ENCODE peak calls at places on chromosomes 3 and 15, in seven cellular contexts. One of them, this sample, is unnamed.

GRCh38 chr15:70203981-70204560 is 106.4 kb upstream of the TLE3 start:
- DNase-seq in NCI-H2171 treated with DMSO at 0.1 percent for 48 hours: no peak
- DNase-seq in HL-60: no peak
- DNase-seq in stimulated activated CD8-positive, alpha-beta memory T cell treated with anti-CD3 and anti-CD28 coated beads, Interleukin-2, amount 100 ng/mL, for 48 hours: no peak
- DNase-seq in AG04450: no peak
- DNase-seq in NT2/D1: no peak
- DNase-seq in activated T-cell treated with anti-CD3 and anti-CD28 coated beads, Interleukin-2, amount 50 U/mL, for 24 hours: no peak
- DNase-seq in this sample: no peak

GRCh38 chr3:151777880-151778279 is 36.0 kb upstream of the AADAC start:
- DNase-seq in NCI-H2171 treated with DMSO at 0.1 percent for 48 hours: no peak
- DNase-seq in HL-60: no peak
- DNase-seq in stimulated activated CD8-positive, alpha-beta memory T cell treated with anti-CD3 and anti-CD28 coated beads, Interleukin-2, amount 100 ng/mL, for 48 hours: no peak
- DNase-seq in AG04450: no peak
- DNase-seq in NT2/D1: no peak
- DNase-seq in activated T-cell treated with anti-CD3 and anti-CD28 coated beads, Interleukin-2, amount 50 U/mL, for 24 hours: no peak
- DNase-seq in this sample: no peak

GRCh38 chr15:59997070-59997701 is 6.9 kb upstream of the FOXB1 start:
- DNase-seq in NCI-H2171 treated with DMSO at 0.1 percent for 48 hours: no peak
- DNase-seq in HL-60: no peak
- DNase-seq in stimulated activated CD8-positive, alpha-beta memory T cell treated with anti-CD3 and anti-CD28 coated beads, Interleukin-2, amount 100 ng/mL, for 48 hours: peak; percentile 67
- DNase-seq in AG04450: no peak
- DNase-seq in NT2/D1: no peak
- DNase-seq in activated T-cell treated with anti-CD3 and anti-CD28 coated beads, Interleukin-2, amount 50 U/mL, for 24 hours: peak; percentile 74
- DNase-seq in this sample: peak; percentile 30

GRCh38 chr3:71309342-71309741 is 274.2 kb downstream of the FOXP1 start:
- DNase-seq in NCI-H2171 treated with DMSO at 0.1 percent for 48 hours: peak; percentile 36
- DNase-seq in HL-60: no peak
- DNase-seq in stimulated activated CD8-positive, alpha-beta memory T cell treated with anti-CD3 and anti-CD28 coated beads, Interleukin-2, amount 100 ng/mL, for 48 hours: no peak
- DNase-seq in AG04450: no peak
- DNase-seq in NT2/D1: no peak
- DNase-seq in activated T-cell treated with anti-CD3 and anti-CD28 coated beads, Interleukin-2, amount 50 U/mL, for 24 hours: no peak
- DNase-seq in this sample: peak; percentile 23

GRCh38 chr3:87765256-87765655 is 293.5 kb downstream of the CGGBP1 start:
- DNase-seq in NCI-H2171 treated with DMSO at 0.1 percent for 48 hours: no peak
- DNase-seq in HL-60: no peak
- DNase-seq in stimulated activated CD8-positive, alpha-beta memory T cell treated with anti-CD3 and anti-CD28 coated beads, Interleukin-2, amount 100 ng/mL, for 48 hours: no peak
- DNase-seq in AG04450: no peak
- DNase-seq in NT2/D1: no peak
- DNase-seq in activated T-cell treated with anti-CD3 and anti-CD28 coated beads, Interleukin-2, amount 50 U/mL, for 24 hours: no peak
- DNase-seq in this sample: no peak

GRCh38 chr3:163622384-163622783 is 1455.9 kb downstream of the SI start:
- DNase-seq in NCI-H2171 treated with DMSO at 0.1 percent for 48 hours: no peak
- DNase-seq in HL-60: no peak
- DNase-seq in stimulated activated CD8-positive, alpha-beta memory T cell treated with anti-CD3 and anti-CD28 coated beads, Interleukin-2, amount 100 ng/mL, for 48 hours: no peak
- DNase-seq in AG04450: no peak
- DNase-seq in NT2/D1: peak; percentile 30
- DNase-seq in activated T-cell treated with anti-CD3 and anti-CD28 coated beads, Interleukin-2, amount 50 U/mL, for 24 hours: no peak
- DNase-seq in this sample: no peak

GRCh38 chr3:55427739-55428138 is 59.4 kb downstream of the WNT5A start:
- DNase-seq in NCI-H2171 treated with DMSO at 0.1 percent for 48 hours: no peak
- DNase-seq in HL-60: no peak
- DNase-seq in stimulated activated CD8-positive, alpha-beta memory T cell treated with anti-CD3 and anti-CD28 coated beads, Interleukin-2, amount 100 ng/mL, for 48 hours: no peak
- DNase-seq in AG04450: no peak
- DNase-seq in NT2/D1: no peak
- DNase-seq in activated T-cell treated with anti-CD3 and anti-CD28 coated beads, Interleukin-2, amount 50 U/mL, for 24 hours: no peak
- DNase-seq in this sample: no peak

GRCh38 chr3:98977520-98977919 is 76.0 kb upstream of the DCBLD2 start:
- DNase-seq in NCI-H2171 treated with DMSO at 0.1 percent for 48 hours: no peak
- DNase-seq in HL-60: no peak
- DNase-seq in stimulated activated CD8-positive, alpha-beta memory T cell treated with anti-CD3 and anti-CD28 coated beads, Interleukin-2, amount 100 ng/mL, for 48 hours: no peak
- DNase-seq in AG04450: peak; percentile 52
- DNase-seq in NT2/D1: no peak
- DNase-seq in activated T-cell treated with anti-CD3 and anti-CD28 coated beads, Interleukin-2, amount 50 U/mL, for 24 hours: no peak
- DNase-seq in this sample: no peak

GRCh38 chr15:48855501-48856440 is 22.2 kb upstream of the EID1 start:
- DNase-seq in NCI-H2171 treated with DMSO at 0.1 percent for 48 hours: peak; percentile 39
- DNase-seq in HL-60: no peak
- DNase-seq in stimulated activated CD8-positive, alpha-beta memory T cell treated with anti-CD3 and anti-CD28 coated beads, Interleukin-2, amount 100 ng/mL, for 48 hours: no peak
- DNase-seq in AG04450: no peak
- DNase-seq in NT2/D1: no peak
- DNase-seq in activated T-cell treated with anti-CD3 and anti-CD28 coated beads, Interleukin-2, amount 50 U/mL, for 24 hours: no peak
- DNase-seq in this sample: no peak

GRCh38 chr3:74033366-74033765 is 408.6 kb upstream of the PDZRN3 start:
- DNase-seq in NCI-H2171 treated with DMSO at 0.1 percent for 48 hours: no peak
- DNase-seq in HL-60: no peak
- DNase-seq in stimulated activated CD8-positive, alpha-beta memory T cell treated with anti-CD3 and anti-CD28 coated beads, Interleukin-2, amount 100 ng/mL, for 48 hours: no peak
- DNase-seq in AG04450: no peak
- DNase-seq in NT2/D1: no peak
- DNase-seq in activated T-cell treated with anti-CD3 and anti-CD28 coated beads, Interleukin-2, amount 50 U/mL, for 24 hours: no peak
- DNase-seq in this sample: no peak

GRCh38 chr3:180253283-180253682 is 216.5 kb upstream of the PEX5L start:
- DNase-seq in NCI-H2171 treated with DMSO at 0.1 percent for 48 hours: no peak
- DNase-seq in HL-60: no peak
- DNase-seq in stimulated activated CD8-positive, alpha-beta memory T cell treated with anti-CD3 and anti-CD28 coated beads, Interleukin-2, amount 100 ng/mL, for 48 hours: no peak
- DNase-seq in AG04450: no peak
- DNase-seq in NT2/D1: no peak
- DNase-seq in activated T-cell treated with anti-CD3 and anti-CD28 coated beads, Interleukin-2, amount 50 U/mL, for 24 hours: no peak
- DNase-seq in this sample: no peak

GRCh38 chr15:61227269-61228024 is 1.7 kb downstream of the RORA start:
- DNase-seq in NCI-H2171 treated with DMSO at 0.1 percent for 48 hours: peak; percentile 59
- DNase-seq in HL-60: no peak
- DNase-seq in stimulated activated CD8-positive, alpha-beta memory T cell treated with anti-CD3 and anti-CD28 coated beads, Interleukin-2, amount 100 ng/mL, for 48 hours: no peak
- DNase-seq in AG04450: no peak
- DNase-seq in NT2/D1: no peak
- DNase-seq in activated T-cell treated with anti-CD3 and anti-CD28 coated beads, Interleukin-2, amount 50 U/mL, for 24 hours: no peak
- DNase-seq in this sample: no peak

GRCh38 chr3:190533511-190534282 is 19.8 kb downstream of the IL1RAP start:
- DNase-seq in NCI-H2171 treated with DMSO at 0.1 percent for 48 hours: no peak
- DNase-seq in HL-60: no peak
- DNase-seq in stimulated activated CD8-positive, alpha-beta memory T cell treated with anti-CD3 and anti-CD28 coated beads, Interleukin-2, amount 100 ng/mL, for 48 hours: no peak
- DNase-seq in AG04450: peak; percentile 78
- DNase-seq in NT2/D1: no peak
- DNase-seq in activated T-cell treated with anti-CD3 and anti-CD28 coated beads, Interleukin-2, amount 50 U/mL, for 24 hours: no peak
- DNase-seq in this sample: no peak

GRCh38 chr3:110400315-110400714 is 671.3 kb upstream of the NECTIN3 start:
- DNase-seq in NCI-H2171 treated with DMSO at 0.1 percent for 48 hours: no peak
- DNase-seq in HL-60: no peak
- DNase-seq in stimulated activated CD8-positive, alpha-beta memory T cell treated with anti-CD3 and anti-CD28 coated beads, Interleukin-2, amount 100 ng/mL, for 48 hours: no peak
- DNase-seq in AG04450: no peak
- DNase-seq in NT2/D1: no peak
- DNase-seq in activated T-cell treated with anti-CD3 and anti-CD28 coated beads, Interleukin-2, amount 50 U/mL, for 24 hours: no peak
- DNase-seq in this sample: no peak

GRCh38 chr3:11568503-11569155 is 75.1 kb downstream of the VGLL4 start:
- DNase-seq in NCI-H2171 treated with DMSO at 0.1 percent for 48 hours: no peak
- DNase-seq in HL-60: no peak
- DNase-seq in stimulated activated CD8-positive, alpha-beta memory T cell treated with anti-CD3 and anti-CD28 coated beads, Interleukin-2, amount 100 ng/mL, for 48 hours: no peak
- DNase-seq in AG04450: peak; percentile 75
- DNase-seq in NT2/D1: no peak
- DNase-seq in activated T-cell treated with anti-CD3 and anti-CD28 coated beads, Interleukin-2, amount 50 U/mL, for 24 hours: peak; percentile 13
- DNase-seq in this sample: no peak

GRCh38 chr3:76044601-76045600 is 259.6 kb upstream of the ZNF717 start:
- DNase-seq in NCI-H2171 treated with DMSO at 0.1 percent for 48 hours: peak; percentile 0
- DNase-seq in HL-60: no peak
- DNase-seq in stimulated activated CD8-positive, alpha-beta memory T cell treated with anti-CD3 and anti-CD28 coated beads, Interleukin-2, amount 100 ng/mL, for 48 hours: peak; percentile 1
- DNase-seq in AG04450: no peak
- DNase-seq in NT2/D1: no peak
- DNase-seq in activated T-cell treated with anti-CD3 and anti-CD28 coated beads, Interleukin-2, amount 50 U/mL, for 24 hours: no peak
- DNase-seq in this sample: no peak

GRCh38 chr3:63473641-63474166 is 178.8 kb upstream of the SNTN start:
- DNase-seq in NCI-H2171 treated with DMSO at 0.1 percent for 48 hours: peak; percentile 1
- DNase-seq in HL-60: no peak
- DNase-seq in stimulated activated CD8-positive, alpha-beta memory T cell treated with anti-CD3 and anti-CD28 coated beads, Interleukin-2, amount 100 ng/mL, for 48 hours: no peak
- DNase-seq in AG04450: no peak
- DNase-seq in NT2/D1: no peak
- DNase-seq in activated T-cell treated with anti-CD3 and anti-CD28 coated beads, Interleukin-2, amount 50 U/mL, for 24 hours: no peak
- DNase-seq in this sample: no peak

GRCh38 chr3:127706312-127706711 is 33.6 kb downstream of the ABTB1 start:
- DNase-seq in NCI-H2171 treated with DMSO at 0.1 percent for 48 hours: peak; percentile 14
- DNase-seq in HL-60: no peak
- DNase-seq in stimulated activated CD8-positive, alpha-beta memory T cell treated with anti-CD3 and anti-CD28 coated beads, Interleukin-2, amount 100 ng/mL, for 48 hours: no peak
- DNase-seq in AG04450: no peak
- DNase-seq in NT2/D1: no peak
- DNase-seq in activated T-cell treated with anti-CD3 and anti-CD28 coated beads, Interleukin-2, amount 50 U/mL, for 24 hours: peak; percentile 2
- DNase-seq in this sample: no peak

GRCh38 chr3:14303336-14304100 is 98.9 kb upstream of the SLC6A6 start:
- DNase-seq in NCI-H2171 treated with DMSO at 0.1 percent for 48 hours: no peak
- DNase-seq in HL-60: no peak
- DNase-seq in stimulated activated CD8-positive, alpha-beta memory T cell treated with anti-CD3 and anti-CD28 coated beads, Interleukin-2, amount 100 ng/mL, for 48 hours: no peak
- DNase-seq in AG04450: no peak
- DNase-seq in NT2/D1: no peak
- DNase-seq in activated T-cell treated with anti-CD3 and anti-CD28 coated beads, Interleukin-2, amount 50 U/mL, for 24 hours: no peak
- DNase-seq in this sample: no peak

GRCh38 chr3:180617049-180617448 is 15.1 kb downstream of the TTC14 start:
- DNase-seq in NCI-H2171 treated with DMSO at 0.1 percent for 48 hours: no peak
- DNase-seq in HL-60: no peak
- DNase-seq in stimulated activated CD8-positive, alpha-beta memory T cell treated with anti-CD3 and anti-CD28 coated beads, Interleukin-2, amount 100 ng/mL, for 48 hours: no peak
- DNase-seq in AG04450: no peak
- DNase-seq in NT2/D1: no peak
- DNase-seq in activated T-cell treated with anti-CD3 and anti-CD28 coated beads, Interleukin-2, amount 50 U/mL, for 24 hours: no peak
- DNase-seq in this sample: no peak

GRCh38 chr15:96756656-96757055 is 426.2 kb downstream of the NR2F2 start:
- DNase-seq in NCI-H2171 treated with DMSO at 0.1 percent for 48 hours: no peak
- DNase-seq in HL-60: no peak
- DNase-seq in stimulated activated CD8-positive, alpha-beta memory T cell treated with anti-CD3 and anti-CD28 coated beads, Interleukin-2, amount 100 ng/mL, for 48 hours: no peak
- DNase-seq in AG04450: no peak
- DNase-seq in NT2/D1: no peak
- DNase-seq in activated T-cell treated with anti-CD3 and anti-CD28 coated beads, Interleukin-2, amount 50 U/mL, for 24 hours: no peak
- DNase-seq in this sample: no peak

GRCh38 chr3:66501483-66502266 is 853 bp upstream of the LRIG1 start:
- DNase-seq in NCI-H2171 treated with DMSO at 0.1 percent for 48 hours: no peak
- DNase-seq in HL-60: no peak
- DNase-seq in stimulated activated CD8-positive, alpha-beta memory T cell treated with anti-CD3 and anti-CD28 coated beads, Interleukin-2, amount 100 ng/mL, for 48 hours: no peak
- DNase-seq in AG04450: no peak
- DNase-seq in NT2/D1: no peak
- DNase-seq in activated T-cell treated with anti-CD3 and anti-CD28 coated beads, Interleukin-2, amount 50 U/mL, for 24 hours: no peak
- DNase-seq in this sample: no peak

GRCh38 chr15:99452728-99453643 is 112.8 kb upstream of the MEF2A start:
- DNase-seq in NCI-H2171 treated with DMSO at 0.1 percent for 48 hours: no peak
- DNase-seq in HL-60: peak; percentile 62
- DNase-seq in stimulated activated CD8-positive, alpha-beta memory T cell treated with anti-CD3 and anti-CD28 coated beads, Interleukin-2, amount 100 ng/mL, for 48 hours: no peak
- DNase-seq in AG04450: no peak
- DNase-seq in NT2/D1: no peak
- DNase-seq in activated T-cell treated with anti-CD3 and anti-CD28 coated beads, Interleukin-2, amount 50 U/mL, for 24 hours: peak; percentile 29
- DNase-seq in this sample: no peak

GRCh38 chr3:187165144-187165543 is 25.8 kb upstream of the RPL39L start:
- DNase-seq in NCI-H2171 treated with DMSO at 0.1 percent for 48 hours: peak; percentile 97
- DNase-seq in HL-60: no peak
- DNase-seq in stimulated activated CD8-positive, alpha-beta memory T cell treated with anti-CD3 and anti-CD28 coated beads, Interleukin-2, amount 100 ng/mL, for 48 hours: no peak
- DNase-seq in AG04450: no peak
- DNase-seq in NT2/D1: peak; percentile 86
- DNase-seq in activated T-cell treated with anti-CD3 and anti-CD28 coated beads, Interleukin-2, amount 50 U/mL, for 24 hours: no peak
- DNase-seq in this sample: peak; percentile 2

GRCh38 chr3:18134386-18135082 is 290.6 kb downstream of the SATB1 start:
- DNase-seq in NCI-H2171 treated with DMSO at 0.1 percent for 48 hours: no peak
- DNase-seq in HL-60: no peak
- DNase-seq in stimulated activated CD8-positive, alpha-beta memory T cell treated with anti-CD3 and anti-CD28 coated beads, Interleukin-2, amount 100 ng/mL, for 48 hours: no peak
- DNase-seq in AG04450: no peak
- DNase-seq in NT2/D1: no peak
- DNase-seq in activated T-cell treated with anti-CD3 and anti-CD28 coated beads, Interleukin-2, amount 50 U/mL, for 24 hours: no peak
- DNase-seq in this sample: no peak

This sample was measured in effector CD8-positive, alpha-beta T cell.